ENCODE peak calls at places on chromosomes 16 and 17, in six cellular contexts. One of them, this sample, is unnamed.

GRCh38 chr17:76014100-76014924 is 12.8 kb downstream of the EVPL start:
- DNase-seq in substantia nigra: no peak
- DNase-seq in kidney epithelial cell: no peak
- DNase-seq in HFFc6: peak
- DNase-seq in NCI-H2081: peak
- DNase-seq in GM10248: peak
- DNase-seq in this sample: no peak

GRCh38 chr16:23587726-23588125 is 8.4 kb downstream of the NDUFAB1 start:
- DNase-seq in substantia nigra: no peak
- DNase-seq in kidney epithelial cell: no peak
- DNase-seq in HFFc6: peak
- DNase-seq in GM10248: no peak
- DNase-seq in NCI-H2081: no peak
- DNase-seq in this sample: no peak

GRCh38 chr16:17474572-17474971 is 3.8 kb upstream of the XYLT1 start:
- DNase-seq in substantia nigra: no peak
- DNase-seq in kidney epithelial cell: no peak
- DNase-seq in NCI-H2081: no peak
- DNase-seq in GM10248: peak
- DNase-seq in HFFc6: no peak
- DNase-seq in this sample: no peak

GRCh38 chr16:57775661-57776469 is 26.4 kb downstream of the KIFC3 start:
- DNase-seq in substantia nigra: no peak
- DNase-seq in kidney epithelial cell: no peak
- DNase-seq in NCI-H2081: peak
- DNase-seq in HFFc6: no peak
- DNase-seq in GM10248: no peak
- DNase-seq in this sample: no peak

GRCh38 chr16:78877114-78877513 is 723.4 kb downstream of the MAF start:
- DNase-seq in substantia nigra: no peak
- DNase-seq in HFFc6: no peak
- DNase-seq in NCI-H2081: no peak
- DNase-seq in GM10248: no peak
- DNase-seq in kidney epithelial cell: no peak
- DNase-seq in this sample: no peak

GRCh38 chr17:69757794-69758430 is 317.1 kb upstream of the KCNJ16 start:
- DNase-seq in substantia nigra: no peak
- DNase-seq in NCI-H2081: no peak
- DNase-seq in kidney epithelial cell: no peak
- DNase-seq in GM10248: no peak
- DNase-seq in HFFc6: peak
- DNase-seq in this sample: no peak

GRCh38 chr16:57798953-57799618 is 3.2 kb downstream of the KIFC3 start:
- DNase-seq in kidney epithelial cell: no peak
- DNase-seq in NCI-H2081: peak
- DNase-seq in HFFc6: no peak
- DNase-seq in substantia nigra: no peak
- DNase-seq in GM10248: no peak
- DNase-seq in this sample: no peak

GRCh38 chr16:29729116-29729521 is 16.7 kb downstream of the C16orf54 start:
- DNase-seq in HFFc6: peak
- DNase-seq in substantia nigra: no peak
- DNase-seq in NCI-H2081: peak
- DNase-seq in kidney epithelial cell: no peak
- DNase-seq in GM10248: no peak
- DNase-seq in this sample: peak

GRCh38 chr16:77111057-77111456 is 79.9 kb upstream of the MON1B start:
- DNase-seq in kidney epithelial cell: no peak
- DNase-seq in GM10248: no peak
- DNase-seq in NCI-H2081: no peak
- DNase-seq in substantia nigra: no peak
- DNase-seq in HFFc6: no peak
- DNase-seq in this sample: no peak

GRCh38 chr17:58413684-58414083 is 3.6 kb downstream of the RNF43 start:
- DNase-seq in HFFc6: no peak
- DNase-seq in substantia nigra: no peak
- DNase-seq in NCI-H2081: peak
- DNase-seq in kidney epithelial cell: no peak
- DNase-seq in GM10248: no peak
- DNase-seq in this sample: no peak

GRCh38 chr16:58124601-58124915 is 4.6 kb downstream of the CFAP20 start:
- DNase-seq in substantia nigra: no peak
- DNase-seq in GM10248: no peak
- DNase-seq in kidney epithelial cell: no peak
- DNase-seq in HFFc6: peak
- DNase-seq in NCI-H2081: no peak
- DNase-seq in this sample: no peak

GRCh38 chr16:71927787-71928186 is 32.5 kb downstream of the IST1 start:
- DNase-seq in GM10248: no peak
- DNase-seq in substantia nigra: no peak
- DNase-seq in NCI-H2081: no peak
- DNase-seq in kidney epithelial cell: no peak
- DNase-seq in HFFc6: no peak
- DNase-seq in this sample: no peak

GRCh38 chr17:48478224-48479013 is 48.4 kb upstream of the SKAP1 start:
- DNase-seq in NCI-H2081: no peak
- DNase-seq in substantia nigra: no peak
- DNase-seq in HFFc6: no peak
- DNase-seq in kidney epithelial cell: no peak
- DNase-seq in GM10248: peak
- DNase-seq in this sample: no peak

GRCh38 chr16:23896832-23897821 is 61.3 kb downstream of the PRKCB start:
- DNase-seq in NCI-H2081: no peak
- DNase-seq in HFFc6: no peak
- DNase-seq in GM10248: no peak
- DNase-seq in substantia nigra: no peak
- DNase-seq in kidney epithelial cell: no peak
- DNase-seq in this sample: no peak

GRCh38 chr17:7215136-7215638 is 4.4 kb downstream of the DLG4 start:
- DNase-seq in kidney epithelial cell: peak
- DNase-seq in GM10248: no peak
- DNase-seq in NCI-H2081: no peak
- DNase-seq in HFFc6: no peak
- DNase-seq in substantia nigra: no peak
- DNase-seq in this sample: no peak

GRCh38 chr17:45388604-45389325 is 43.9 kb downstream of the ARHGAP27 start:
- DNase-seq in substantia nigra: no peak
- DNase-seq in kidney epithelial cell: no peak
- DNase-seq in NCI-H2081: no peak
- DNase-seq in HFFc6: peak
- DNase-seq in GM10248: no peak
- DNase-seq in this sample: no peak

GRCh38 chr16:66483689-66484452 is 56.8 kb downstream of the BEAN1 start:
- DNase-seq in NCI-H2081: peak
- DNase-seq in kidney epithelial cell: no peak
- DNase-seq in HFFc6: peak
- DNase-seq in substantia nigra: peak
- DNase-seq in GM10248: peak
- DNase-seq in this sample: no peak

GRCh38 chr17:79785900-79786810 is 8.2 kb downstream of the CBX2 start:
- DNase-seq in GM10248: no peak
- DNase-seq in HFFc6: no peak
- DNase-seq in NCI-H2081: no peak
- DNase-seq in kidney epithelial cell: no peak
- DNase-seq in substantia nigra: no peak
- DNase-seq in this sample: no peak

GRCh38 chr17:5283531-5284315 is 1.6 kb downstream of the RABEP1 start:
- DNase-seq in GM10248: no peak
- DNase-seq in substantia nigra: no peak
- DNase-seq in HFFc6: peak
- DNase-seq in kidney epithelial cell: no peak
- DNase-seq in NCI-H2081: no peak
- DNase-seq in this sample: no peak

GRCh38 chr17:64777413-64778101 is 115.5 kb upstream of the SMURF2 start:
- DNase-seq in HFFc6: no peak
- DNase-seq in NCI-H2081: no peak
- DNase-seq in kidney epithelial cell: no peak
- DNase-seq in substantia nigra: no peak
- DNase-seq in GM10248: no peak
- DNase-seq in this sample: no peak

GRCh38 chr17:34623856-34624766 is 44.7 kb downstream of the TMEM132E start:
- DNase-seq in kidney epithelial cell: no peak
- DNase-seq in NCI-H2081: no peak
- DNase-seq in GM10248: no peak
- DNase-seq in substantia nigra: no peak
- DNase-seq in HFFc6: no peak
- DNase-seq in this sample: no peak

GRCh38 chr17:12067425-12067824 is 46.7 kb downstream of the MAP2K4 start:
- DNase-seq in kidney epithelial cell: no peak
- DNase-seq in GM10248: no peak
- DNase-seq in NCI-H2081: no peak
- DNase-seq in HFFc6: no peak
- DNase-seq in substantia nigra: no peak
- DNase-seq in this sample: no peak

GRCh38 chr17:40122466-40122943 is 734 bp downstream of the MSL1 start:
- DNase-seq in HFFc6: peak
- DNase-seq in substantia nigra: no peak
- DNase-seq in kidney epithelial cell: no peak
- DNase-seq in GM10248: peak
- DNase-seq in NCI-H2081: peak
- DNase-seq in this sample: no peak

GRCh38 chr16:78325532-78325931 is 226.1 kb downstream of the WWOX start:
- DNase-seq in HFFc6: no peak
- DNase-seq in GM10248: no peak
- DNase-seq in kidney epithelial cell: no peak
- DNase-seq in substantia nigra: no peak
- DNase-seq in NCI-H2081: no peak
- DNase-seq in this sample: no peak

GRCh38 chr16:10210979-10211378 is 28.8 kb upstream of the GRIN2A start:
- DNase-seq in kidney epithelial cell: no peak
- DNase-seq in substantia nigra: no peak
- DNase-seq in HFFc6: no peak
- DNase-seq in NCI-H2081: no peak
- DNase-seq in GM10248: no peak
- DNase-seq in this sample: no peak

This sample was measured in keratinocyte.